ENCODE peak calls at places on chromosomes 13 and 19, in four cellular contexts. I, D, B and R are unnamed samples.

GRCh38 chr13:95552539-95553270 is at the start of gene CLDN10:
- DNase-seq in I (no peak), D (no peak), B (no peak), R (no peak)

GRCh38 chr19:5623397-5624153 is 692 bp downstream of the SAFB start:
- DNase-seq in I (no peak), D (peak; percentile 13), B (no peak), R (no peak)

GRCh38 chr13:49652691-49653305 is 24.5 kb downstream of the ARL11 start:
- DNase-seq in I (no peak), D (peak; percentile 63), B (peak; percentile 10), R (no peak)

GRCh38 chr13:114222461-114222968 is 12.2 kb upstream of the CDC16 start:
- DNase-seq in I (no peak), D (no peak), B (peak; percentile 48), R (no peak)

GRCh38 chr19:19452241-19453128 is 47.0 kb downstream of the GATAD2A start:
- DNase-seq in I (no peak), D (no peak), B (no peak), R (no peak)

GRCh38 chr19:53131732-53132131 is 978 bp downstream of the ZNF415 start:
- DNase-seq in I (no peak), D (no peak), B (no peak), R (no peak)

GRCh38 chr19:30161770-30162169 is 210.4 kb upstream of the ZNF536 start:
- DNase-seq in I (no peak), D (no peak), B (no peak), R (no peak)

GRCh38 chr13:104553156-104553555 is 1486.9 kb upstream of the SLC10A2 start:
- DNase-seq in I (no peak), D (no peak), B (peak; percentile 1), R (no peak)

GRCh38 chr19:50300814-50301606 is 28.2 kb downstream of the KCNC3 start:
- DNase-seq in I (no peak), D (no peak), B (peak; percentile 79), R (no peak)

GRCh38 chr13:43520331-43520730 is 266.4 kb downstream of the ENOX1 start:
- DNase-seq in I (no peak), D (no peak), B (no peak), R (no peak)

GRCh38 chr19:928471-929259 is 2.8 kb downstream of the ARID3A start:
- DNase-seq in I (no peak), D (no peak), B (no peak), R (no peak)

GRCh38 chr13:102589291-102589822 is 7.4 kb upstream of the TPP2 start:
- DNase-seq in I (no peak), D (no peak), B (peak; percentile 16), R (no peak)

GRCh38 chr19:40284501-40285352 is at the start of gene AKT2:
- DNase-seq in I (peak; percentile 86), D (peak; percentile 92), B (peak; percentile 47), R (no peak)

GRCh38 chr13:98280176-98280510 is 103.1 kb upstream of the RNF113B start:
- DNase-seq in I (no peak), D (no peak), B (no peak), R (no peak)

GRCh38 chr13:37736040-37736439 is 133.5 kb downstream of the TRPC4 start:
- DNase-seq in I (no peak), D (no peak), B (no peak), R (no peak)
- H3K36me3 ChIP-seq in I (no peaks in the 10 kb centered on the region), D (no peaks in the 10 kb centered on the region), B (no peaks in the 10 kb centered on the region), R (no peaks in the 10 kb centered on the region)

DNA sequence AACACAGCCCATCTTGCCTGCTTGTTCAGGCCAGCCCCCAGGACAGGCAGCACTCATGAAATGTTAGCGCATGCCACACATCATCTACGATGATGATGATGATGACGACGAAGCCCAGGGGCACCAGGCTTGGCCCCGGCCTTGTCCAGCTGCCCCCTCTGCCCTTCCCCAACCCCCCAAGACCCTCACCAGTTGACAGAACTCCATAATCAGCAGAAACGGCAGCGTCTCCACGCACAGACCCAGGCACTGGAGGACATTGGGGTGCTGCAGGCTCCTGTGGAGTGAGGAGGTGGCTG is 9.0 kb downstream of the LMTK3 start:
- DNase-seq in I (no peak), D (no peak), B (no peak), R (no peak)
- H3K27ac ChIP-seq in I (peak overlapping the region; percentile 38), D (peak overlapping the region; percentile 31), B (no peak overlapping the region), R (no peak overlapping the region)

GRCh38 chr19:4059493-4059880 is 7.2 kb downstream of the ZBTB7A start:
- DNase-seq in I (no peak), D (no peak), B (no peak), R (no peak)

GRCh38 chr19:4057913-4058695 is 8.6 kb downstream of the ZBTB7A start:
- DNase-seq in I (peak; percentile 74), D (no peak), B (peak; percentile 85), R (no peak)

GRCh38 chr19:4060621-4061177 is 6.0 kb downstream of the ZBTB7A start:
- DNase-seq in I (no peak), D (no peak), B (no peak), R (no peak)

GRCh38 chr19:4059931-4060620 is 6.6 kb downstream of the ZBTB7A start:
- DNase-seq in I (peak; percentile 89), D (peak; percentile 32), B (no peak), R (no peak)

GRCh38 chr19:4058696-4059492 is 7.8 kb downstream of the ZBTB7A start:
- DNase-seq in I (no peak), D (no peak), B (no peak), R (no peak)
- H3K36me3 ChIP-seq in I (peaks cover 4% of the 10 kb centered on the region), D (peaks cover 75% of the 10 kb centered on the region), B (peaks cover 35% of the 10 kb centered on the region), R (peaks cover 31% of the 10 kb centered on the region)

GRCh38 chr19:37468961-37469777 is at the start of gene ZNF570:
- DNase-seq in I (peak; percentile 91), D (peak; percentile 84), B (peak; percentile 84), R (no peak)
- H3K27ac ChIP-seq in I (peak within 1 kb of the TSS; percentile 90), D (no peak within 1 kb of the TSS), B (peak within 1 kb of the TSS; percentile 63), R (peak within 1 kb of the TSS; percentile 45)

GRCh38 chr19:55677572-55678028 is 2.6 kb downstream of the EPN1 start:
- DNase-seq in I (no peak), D (peak; percentile 50), B (no peak), R (no peak)

GRCh38 chr19:55681131-55682087 is 6.4 kb downstream of the EPN1 start:
- DNase-seq in I (no peak), D (no peak), B (peak; percentile 53), R (no peak)

GRCh38 chr19:55678121-55678671 is 3.2 kb downstream of the EPN1 start:
- DNase-seq in I (no peak), D (peak; percentile 96), B (no peak), R (no peak)

GRCh38 chr19:55679343-55680257 is 4.6 kb downstream of the EPN1 start:
- DNase-seq in I (no peak), D (no peak), B (peak; percentile 73), R (no peak)

GRCh38 chr19:55680339-55681130 is 5.5 kb downstream of the EPN1 start:
- DNase-seq in I (no peak), D (no peak), B (no peak), R (no peak)
- H3K36me3 ChIP-seq in I (peaks cover 41% of the 10 kb centered on the region), D (peaks cover 87% of the 10 kb centered on the region), B (peaks cover 52% of the 10 kb centered on the region), R (peaks cover 56% of the 10 kb centered on the region)

GRCh38 chr19:47104678-47105077 is 8.9 kb downstream of the ZC3H4 start:
- DNase-seq in I (no peak), D (no peak), B (no peak), R (no peak)
- H3K27ac ChIP-seq in I (no peak overlapping the region), D (no peak overlapping the region), B (no peak overlapping the region), R (no peak overlapping the region)

GRCh38 chr19:16919496-16919895 is 30.7 kb downstream of the F2RL3 start:
- DNase-seq in I (no peak), D (no peak), B (no peak), R (no peak)
- H3K36me3 ChIP-seq in I (no peaks in the 10 kb centered on the region), D (no peaks in the 10 kb centered on the region), B (no peaks in the 10 kb centered on the region), R (no peaks in the 10 kb centered on the region)

DNA sequence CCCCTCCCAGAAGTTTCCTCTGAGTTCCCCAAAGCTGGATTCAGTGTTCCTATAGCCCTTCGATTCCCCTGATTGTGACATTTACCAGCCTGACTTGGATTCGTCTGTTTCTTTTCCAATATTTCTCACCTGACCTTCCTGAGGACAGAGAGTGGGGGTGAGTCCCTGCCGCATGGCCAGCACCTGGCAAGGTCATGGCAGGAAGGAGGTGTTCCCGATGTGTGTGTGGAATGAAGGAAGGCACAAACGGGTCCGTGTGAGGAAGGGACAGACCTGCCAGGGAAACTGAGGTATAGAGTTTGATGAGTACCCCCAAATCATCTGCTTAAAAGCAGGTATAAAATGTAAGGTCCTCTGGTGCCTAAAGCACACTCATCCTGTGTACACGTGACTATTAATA is 3.3 kb downstream of the COL4A1 start:
- DNase-seq in I (no peak), D (no peak), B (no peak), R (no peak)
- H3K27ac ChIP-seq in I (no peak overlapping the region), D (no peak overlapping the region), B (no peak overlapping the region), R (no peak overlapping the region)